ENCODE peak calls at places on chromosomes 6 and 20, in four cellular contexts. L is lung, M is T-helper 2 cell, I is Daoy. J is an unnamed sample.

GRCh38 chr20:62957136-62958117 is 4.9 kb downstream of the SLC17A9 start:
- DNase-seq in L (no peak), M (no peak), I (no peak), J (no peak)

GRCh38 chr6:44253307-44254101 is 3.8 kb downstream of the SLC35B2 start:
- DNase-seq in L (no peak), M (no peak), I (peak; percentile 58), J (no peak)

GRCh38 chr6:55543633-55544309 is 35.2 kb downstream of the HMGCLL1 start:
- DNase-seq in L (no peak), M (no peak), I (peak; percentile 5), J (no peak)

GRCh38 chr6:104472245-104472644 is 387.5 kb downstream of the HACE1 start:
- DNase-seq in L (no peak), M (no peak), I (no peak), J (no peak)

GRCh38 chr6:88922775-88923548 is 40.5 kb downstream of the RNGTT start:
- DNase-seq in L (no peak), M (no peak), I (no peak), J (no peak)

GRCh38 chr20:62843656-62844055 is 18.0 kb downstream of the TCFL5 start:
- DNase-seq in L (no peak), M (no peak), I (no peak), J (no peak)

GRCh38 chr20:44800398-44801046 is 9.8 kb downstream of the RIMS4 start:
- DNase-seq in L (no peak), M (no peak), I (no peak), J (no peak)

GRCh38 chr6:142279350-142280180 is 22.2 kb upstream of the ADGRG6 start:
- DNase-seq in L (no peak), M (no peak), I (no peak), J (no peak)

GRCh38 chr6:96015791-96016776 is at the start of gene FUT9:
- DNase-seq in L (no peak), M (no peak), I (no peak), J (no peak)

GRCh38 chr6:150685860-150686259 is 86.2 kb downstream of the PLEKHG1 start:
- DNase-seq in L (no peak), M (peak; percentile 25), I (peak; percentile 65), J (no peak)

GRCh38 chr6:5746392-5747140 is 260.2 kb downstream of the NRN1 start:
- DNase-seq in L (no peak), M (no peak), I (peak; percentile 27), J (no peak)

GRCh38 chr6:152380993-152381898 is 255.9 kb downstream of the SYNE1 start:
- DNase-seq in L (peak; percentile 75), M (no peak), I (peak; percentile 67), J (no peak)

GRCh38 chr6:32424584-32424983 is 15.1 kb upstream of the HLA-DRA start:
- DNase-seq in L (no peak), M (no peak), I (no peak), J (no peak)

GRCh38 chr6:124149646-124150045 is 346.0 kb downstream of the NKAIN2 start:
- DNase-seq in L (no peak), M (no peak), I (no peak), J (no peak)

GRCh38 chr6:166516256-166516655 is 70.2 kb downstream of the RAMACL start:
- DNase-seq in L (no peak), M (no peak), I (no peak), J (no peak)

GRCh38 chr6:148128014-148128730 is 214.5 kb upstream of the SASH1 start:
- DNase-seq in L (no peak), M (no peak), I (no peak), J (no peak)

GRCh38 chr6:43575772-43576551 is at the start of the genes POLH and XPO5:
- DNase-seq in L (peak; percentile 90), M (peak; percentile 85), I (peak; percentile 99), J (peak; percentile 95)

GRCh38 chr6:139336488-139336887 is 38.0 kb downstream of the CITED2 start:
- DNase-seq in L (no peak), M (no peak), I (peak; percentile 57), J (peak; percentile 52)

GRCh38 chr6:130779658-130780033 is 47.6 kb upstream of the SMLR1 start:
- DNase-seq in L (no peak), M (no peak), I (no peak), J (no peak)

GRCh38 chr6:89059227-89059626 is 21.3 kb upstream of the PNRC1 start:
- DNase-seq in L (no peak), M (no peak), I (no peak), J (no peak)

GRCh38 chr20:46994341-46994740 is 99.7 kb downstream of the EYA2 start:
- DNase-seq in L (no peak), M (peak; percentile 23), I (peak; percentile 17), J (no peak)

GRCh38 chr6:134602123-134602522 is 284.2 kb upstream of the SGK1 start:
- DNase-seq in L (no peak), M (no peak), I (no peak), J (no peak)

GRCh38 chr6:163413345-163414116 is 987 bp upstream of the QKI start:
- DNase-seq in L (peak; percentile 87), M (peak; percentile 79), I (peak; percentile 97), J (peak; percentile 92)

GRCh38 chr20:13554076-13554475 is 84.7 kb downstream of the TASP1 start:
- DNase-seq in L (no peak), M (no peak), I (no peak), J (no peak)

GRCh38 chr6:43200541-43200940 is 18.5 kb downstream of the CUL9 start:
- DNase-seq in L (no peak), M (no peak), I (no peak), J (no peak)

GRCh38 chr6:88780714-88781389 is 182.6 kb downstream of the RNGTT start:
- DNase-seq in L (peak; percentile 58), M (peak; percentile 6), I (peak; percentile 58), J (peak; percentile 53)

GRCh38 chr6:82988904-82989303 is 76.7 kb downstream of the UBE3D start:
- DNase-seq in L (no peak), M (no peak), I (peak; percentile 16), J (no peak)

GRCh38 chr6:135922170-135922569 is 70.7 kb downstream of the PDE7B start:
- DNase-seq in L (no peak), M (no peak), I (peak; percentile 93), J (no peak)

GRCh38 chr20:50472693-50473610 is 37.2 kb upstream of the PTPN1 start:
- DNase-seq in L (no peak), M (no peak), I (no peak), J (no peak)

GRCh38 chr6:122790740-122791679 is 2.0 kb downstream of the SMPDL3A start:
- DNase-seq in L (no peak), M (no peak), I (no peak), J (peak; percentile 62)

GRCh38 chr20:53891306-53891894 is 179.0 kb downstream of the BCAS1 start:
- DNase-seq in L (no peak), M (no peak), I (no peak), J (no peak)

GRCh38 chr20:6265204-6265904 is 142.5 kb upstream of the FERMT1 start:
- DNase-seq in L (no peak), M (no peak), I (peak; percentile 27), J (no peak)

GRCh38 chr6:26536571-26537159 is 1.5 kb upstream of the HMGN4 start:
- DNase-seq in L (peak; percentile 31), M (no peak), I (peak; percentile 82), J (no peak)

GRCh38 chr6:46269447-46270229 is 98.9 kb upstream of the ENPP5 start:
- DNase-seq in L (no peak), M (no peak), I (no peak), J (no peak)

GRCh38 chr6:152330984-152331383 is 306.2 kb downstream of the SYNE1 start:
- DNase-seq in L (no peak), M (no peak), I (no peak), J (no peak)

J was measured in left lobe of liver.